ENCODE peak calls at places on chromosomes 7 and 10, in eight cellular contexts. M is NB4, E is choroid plexus epithelial cell, G is BE2C, S is endodermal cell, P is tibial artery, L is ovary, T is stomach. X is an unnamed sample.

GRCh38 chr7:18768256-18768655 is 272.7 kb downstream of the HDAC9 start:
- DNase-seq in M (no peak), E (peak; percentile 31), G (no peak), S (no peak), P (no peak), L (no peak), T (no peak), X (no peak)

GRCh38 chr7:27128034-27128433 is 2.5 kb downstream of the HOXA4 start:
- DNase-seq in M (no peak), E (no peak), G (no peak), S (peak; percentile 26), P (no peak), L (no peak), T (no peak), X (no peak)

GRCh38 chr10:26860026-26860541 is 674 bp downstream of the ABI1 start:
- DNase-seq in M (peak; percentile 79), E (peak; percentile 85), G (peak; percentile 47), S (peak; percentile 78), P (peak; percentile 64), L (peak; percentile 69), T (peak; percentile 46), X (peak; percentile 84)

GRCh38 chr10:59839576-59839975 is 66.8 kb downstream of the CCDC6 start:
- DNase-seq in M (peak; percentile 16), E (peak; percentile 66), G (no peak), S (no peak), P (no peak), L (no peak), T (no peak), X (no peak)

GRCh38 chr10:22723783-22724182 is 9.4 kb upstream of the PIP4K2A start:
- DNase-seq in M (no peak), E (no peak), G (no peak), S (no peak), P (no peak), L (no peak), T (no peak), X (no peak)

GRCh38 chr7:114865564-114865963 is 56.3 kb upstream of the MDFIC start:
- DNase-seq in M (peak; percentile 47), E (peak; percentile 81), G (no peak), S (peak; percentile 82), P (peak; percentile 49), L (peak; percentile 21), T (peak; percentile 39), X (peak; percentile 65)

GRCh38 chr10:78648256-78648860 is 420.4 kb upstream of the ZMIZ1 start:
- DNase-seq in M (no peak), E (no peak), G (no peak), S (no peak), P (no peak), L (no peak), T (no peak), X (no peak)

GRCh38 chr10:95268438-95268837 is 22.4 kb downstream of the PDLIM1 start:
- DNase-seq in M (no peak), E (peak; percentile 91), G (no peak), S (peak; percentile 61), P (peak; percentile 45), L (peak; percentile 57), T (no peak), X (no peak)

GRCh38 chr7:28077616-28078015 is 103.0 kb downstream of the JAZF1 start:
- DNase-seq in M (no peak), E (no peak), G (no peak), S (no peak), P (no peak), L (no peak), T (no peak), X (no peak)

GRCh38 chr7:129774359-129774758 is 162.8 kb downstream of the NRF1 start:
- DNase-seq in M (no peak), E (no peak), G (peak; percentile 55), S (peak; percentile 71), P (no peak), L (no peak), T (no peak), X (no peak)

GRCh38 chr7:32047801-32048200 is 22.4 kb downstream of the PDE1C start:
- DNase-seq in M (no peak), E (no peak), G (no peak), S (no peak), P (no peak), L (no peak), T (no peak), X (no peak)

GRCh38 chr7:55526770-55527169 is 45.5 kb downstream of the VOPP1 start:
- DNase-seq in M (peak; percentile 89), E (no peak), G (no peak), S (peak; percentile 74), P (no peak), L (no peak), T (peak; percentile 25), X (no peak)

GRCh38 chr10:125060851-125061556 is 99.4 kb downstream of the CTBP2 start:
- DNase-seq in M (peak; percentile 63), E (peak; percentile 89), G (peak; percentile 81), S (peak; percentile 90), P (peak; percentile 91), L (peak; percentile 85), T (peak; percentile 88), X (peak; percentile 92)

GRCh38 chr7:41005381-41005901 is 697.4 kb downstream of the INHBA start:
- DNase-seq in M (no peak), E (peak; percentile 70), G (no peak), S (no peak), P (peak; percentile 33), L (no peak), T (no peak), X (no peak)

GRCh38 chr10:79380125-79380917 is 33.1 kb downstream of the PPIF start:
- DNase-seq in M (no peak), E (peak; percentile 69), G (no peak), S (peak; percentile 45), P (peak; percentile 70), L (peak; percentile 61), T (peak; percentile 55), X (no peak)

GRCh38 chr10:121303273-121303890 is 294.9 kb downstream of the FGFR2 start:
- DNase-seq in M (no peak), E (no peak), G (no peak), S (no peak), P (no peak), L (no peak), T (no peak), X (no peak)

DNA sequence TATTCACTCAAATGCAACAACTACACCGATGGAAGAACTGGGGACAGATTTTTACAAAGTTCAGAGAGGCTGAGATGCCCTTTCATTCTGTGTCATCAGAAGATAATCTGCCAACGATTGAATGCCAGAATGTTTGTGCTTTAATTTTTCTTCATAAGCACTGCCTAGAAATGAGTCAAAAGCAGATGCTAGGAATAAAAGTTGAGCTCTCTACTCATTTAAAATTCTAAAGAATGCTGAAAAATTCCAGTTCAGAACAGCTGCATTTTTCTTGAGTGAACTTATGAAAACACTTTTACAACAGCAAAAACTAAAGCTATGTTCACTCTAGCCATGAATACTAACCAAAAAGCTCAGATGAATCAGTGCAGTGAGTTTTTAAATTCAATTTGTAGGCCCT is 22.3 kb upstream of the FAM133B start:
- DNase-seq in M (no peak), E (peak; percentile 57), G (no peak), S (no peak), P (no peak), L (no peak), T (no peak), X (no peak)
- H3K4me3 ChIP-seq in M (no peak overlapping the region), E (no peak overlapping the region), G (no peak overlapping the region), S (no peak overlapping the region), P (no peak overlapping the region), L (no peak overlapping the region), T (no peak overlapping the region), X (no peak overlapping the region)

DNA sequence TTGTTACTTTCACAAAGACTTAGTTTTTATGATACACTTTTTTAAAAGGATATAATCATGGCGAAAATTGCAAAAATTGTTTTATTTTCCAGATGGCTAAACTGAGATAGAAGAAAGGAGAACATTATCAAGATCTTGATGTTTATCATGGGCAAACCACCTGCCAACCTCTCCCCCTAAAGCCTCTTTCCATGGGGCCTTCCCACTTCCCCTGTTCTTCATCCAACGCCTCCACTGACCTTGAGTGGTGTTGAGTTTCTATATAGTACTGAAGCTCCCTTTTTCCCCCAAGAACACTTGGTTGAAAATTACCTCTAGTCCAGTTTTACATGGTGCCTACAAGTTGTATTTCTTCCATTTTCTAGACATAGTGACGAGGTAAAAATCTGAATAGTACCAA is 5.0 kb downstream of the CREB3L2 start:
- DNase-seq in M (peak; percentile 38), E (no peak), G (no peak), S (no peak), P (no peak), L (no peak), T (no peak), X (no peak)
- H3K4me3 ChIP-seq in M (peak overlapping the region; percentile 27), E (no peak overlapping the region), G (no peak overlapping the region), S (no peak overlapping the region), P (no peak overlapping the region), L (no peak overlapping the region), T (no peak overlapping the region), X (peak overlapping the region; percentile 12)

GRCh38 chr7:15686957-15687644 is 618 bp upstream of the MEOX2 start:
- DNase-seq in M (no peak), E (no peak), G (no peak), S (peak; percentile 62), P (no peak), L (no peak), T (no peak), X (no peak)
- H3K4me3 ChIP-seq in M (no peak overlapping the region), E (peak overlapping the region; percentile 18), G (no peak overlapping the region), S (peak overlapping the region; percentile 73), P (peak overlapping the region; percentile 67), L (peak overlapping the region; percentile 42), T (peak overlapping the region; percentile 45), X (peak overlapping the region; percentile 54)

GRCh38 chr10:114548662-114549061 is 109.4 kb downstream of the ABLIM1 start:
- DNase-seq in M (peak; percentile 35), E (peak; percentile 79), G (peak; percentile 21), S (peak; percentile 82), P (no peak), L (peak; percentile 57), T (peak; percentile 80), X (no peak)

GRCh38 chr10:114552050-114552449 is 106.0 kb downstream of the ABLIM1 start:
- DNase-seq in M (no peak), E (no peak), G (no peak), S (no peak), P (no peak), L (no peak), T (no peak), X (no peak)

GRCh38 chr10:114550756-114551290 is 107.3 kb downstream of the ABLIM1 start:
- DNase-seq in M (peak; percentile 40), E (peak; percentile 59), G (no peak), S (no peak), P (no peak), L (no peak), T (no peak), X (no peak)

GRCh38 chr10:114547466-114547865 is 110.6 kb downstream of the ABLIM1 start:
- DNase-seq in M (no peak), E (no peak), G (no peak), S (no peak), P (no peak), L (no peak), T (peak; percentile 41), X (no peak)

DNA sequence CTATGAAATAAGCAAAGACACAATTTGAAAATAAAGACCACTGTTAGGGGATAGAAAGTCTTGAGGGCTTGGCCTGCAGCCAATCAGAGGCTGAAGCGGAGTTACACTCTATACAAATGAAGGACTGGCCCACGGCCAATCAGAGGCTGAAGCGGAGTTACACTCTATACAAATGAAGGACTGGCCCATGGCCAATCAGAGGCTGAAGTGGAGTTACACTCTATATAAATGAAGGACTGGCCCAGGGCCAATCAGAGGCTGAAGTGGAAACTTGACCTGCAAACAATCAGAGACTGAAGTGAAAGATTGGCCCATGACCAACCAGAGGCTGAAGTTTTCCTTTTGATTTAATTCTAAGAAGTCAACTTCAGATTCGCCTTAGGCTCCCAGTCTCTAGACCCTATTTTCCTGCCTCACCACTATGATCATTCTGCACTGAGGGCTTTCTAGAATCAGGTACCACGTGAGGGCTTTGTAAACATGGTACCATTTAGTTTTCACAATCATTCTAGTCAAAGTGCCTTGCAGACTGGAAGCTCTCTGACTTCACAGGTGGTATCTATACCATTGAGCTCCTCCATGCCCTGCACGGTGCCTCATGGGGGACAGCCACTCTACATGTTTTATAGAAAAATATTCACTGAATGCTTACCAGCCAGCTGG is 106.6 kb downstream of the ABLIM1 start:
- DNase-seq in M (no peak), E (peak; percentile 46), G (peak; percentile 65), S (no peak), P (peak; percentile 62), L (peak; percentile 47), T (peak; percentile 96), X (peak; percentile 78)
- H3K4me3 ChIP-seq in M (no peak overlapping the region), E (no peak overlapping the region), G (peak overlapping the region; percentile 41), S (no peak overlapping the region), P (no peak overlapping the region), L (no peak overlapping the region), T (peak overlapping the region; percentile 40), X (peak overlapping the region; percentile 32)

X was measured in upper lobe of right lung.